ENCODE peak calls at places on chromosomes 12 and 14, in six cellular contexts. I is A549, M is tibial artery, V is astrocyte, L is endothelial cell of umbilical vein, C is thoracic aorta. T is an unnamed sample.
A peak's percentile ranks its signal among the peaks of the same experiment; 100 is the strongest.

GRCh38 chr14:92783813-92784431 is 10.2 kb upstream of the GOLGA5 start:
- DNase-seq in L (peak; percentile 81), C (no peak), M (peak; percentile 25), V (peak; percentile 51), I (peak; percentile 70), T (peak; percentile 68)

GRCh38 chr14:99268776-99269510 is 3.1 kb downstream of the BCL11B start:
- DNase-seq in V (no peak), M (no peak), I (no peak), L (no peak), C (no peak), T (no peak)

GRCh38 chr14:99259327-99259726 is 12.7 kb downstream of the BCL11B start:
- DNase-seq in L (no peak), I (no peak), V (no peak), M (no peak), C (no peak), T (no peak)

GRCh38 chr14:99349721-99350495 is 77.9 kb upstream of the BCL11B start:
- DNase-seq in L (no peak), I (no peak), M (no peak), V (no peak), C (no peak), T (no peak)

GRCh38 chr12:121992059-121992879 is 29.4 kb upstream of the BCL7A start:
- DNase-seq in C (no peak), M (no peak), V (peak; percentile 99), L (peak; percentile 97), I (peak; percentile 91), T (no peak)

GRCh38 chr12:11648514-11649412 is 711 bp upstream of the ETV6 start:
- DNase-seq in L (peak; percentile 89), V (peak; percentile 83), C (peak; percentile 25), I (peak; percentile 87), M (peak; percentile 72), T (peak; percentile 93)

GRCh38 chr14:58626441-58626840 is 11.3 kb upstream of the DACT1 start:
- DNase-seq in I (no peak), L (no peak), V (peak; percentile 58), M (no peak), C (no peak), T (peak; percentile 78)

GRCh38 chr12:59472273-59472672 is 123.6 kb upstream of the SLC16A7 start:
- DNase-seq in I (no peak), M (no peak), L (no peak), V (no peak), C (no peak), T (no peak)

GRCh38 chr12:112430929-112431328 is 12.2 kb downstream of the PTPN11 start:
- DNase-seq in C (no peak), V (no peak), L (no peak), I (no peak), M (no peak), T (no peak)

GRCh38 chr12:8914716-8915526 is 612 bp downstream of the PHC1 start:
- DNase-seq in L (peak; percentile 66), C (no peak), V (peak; percentile 50), M (peak; percentile 41), I (peak; percentile 71), T (peak; percentile 34)

GRCh38 chr12:114777052-114777451 is 93.1 kb upstream of the TBX3 start:
- DNase-seq in I (no peak), M (no peak), C (no peak), V (peak; percentile 71), L (no peak), T (no peak)

GRCh38 chr14:90458536-90458935 is 61.7 kb downstream of the CALM1 start:
- DNase-seq in M (no peak), V (no peak), C (no peak), L (no peak), I (no peak), T (no peak)

GRCh38 chr14:61288720-61289119 is 7.6 kb upstream of the TMEM30B start:
- DNase-seq in I (no peak), C (no peak), V (no peak), M (no peak), L (no peak), T (no peak)

GRCh38 chr14:51596473-51596870 is 55.2 kb upstream of the FRMD6 start:
- DNase-seq in M (no peak), C (no peak), L (no peak), V (no peak), I (no peak), T (no peak)

DNA sequence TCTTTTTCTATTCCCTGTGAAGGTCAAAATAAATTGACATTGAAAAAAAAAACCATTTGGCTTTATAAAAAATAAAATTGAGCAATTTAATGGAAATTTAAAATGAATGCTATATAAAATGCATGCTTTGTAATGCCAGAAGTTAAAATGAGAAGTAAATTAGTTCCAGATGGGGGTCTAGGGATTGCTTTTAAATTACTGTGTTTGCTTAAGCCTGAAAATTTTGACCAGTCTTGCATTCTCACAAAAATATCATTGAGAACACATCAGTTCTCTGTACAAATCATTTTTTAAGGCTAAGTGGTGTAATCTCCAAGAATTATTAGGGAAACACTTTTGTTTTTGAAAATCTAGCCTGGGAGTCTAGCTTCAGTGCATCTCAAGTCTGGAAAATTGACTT is 90.7 kb downstream of the RERG start:
- DNase-seq in V (no peak), L (no peak), C (no peak), M (no peak), I (no peak), T (no peak)
- H3K4me1 ChIP-seq in V (peaks cover 3% of the 10 kb centered on the region), L (no peaks in the 10 kb centered on the region), C (peaks cover 7% of the 10 kb centered on the region), M (peaks cover 13% of the 10 kb centered on the region), I (peaks cover 3% of the 10 kb centered on the region), T (no peaks in the 10 kb centered on the region)

GRCh38 chr12:63420206-63420644 is 248.1 kb downstream of the DPY19L2 start:
- DNase-seq in V (peak; percentile 24), I (peak; percentile 76), L (peak; percentile 80), M (no peak), C (no peak), T (peak; percentile 99)
- TF ChIP-seq CTCF in V (peak; percentile 71), I (peak; percentile 74), L (peak; percentile 58), M (peak; percentile 26), C (peak; percentile 13), T (peak; percentile 90)

GRCh38 chr14:35332517-35333346 is 40.5 kb downstream of the PSMA6 start:
- DNase-seq in L (no peak), V (no peak), I (peak; percentile 58), C (no peak), M (no peak), T (no peak)
- H3K27ac ChIP-seq in L (no peak overlapping the region), V (no peak overlapping the region), I (peak overlapping the region; percentile 97), C (no peak overlapping the region), M (no peak overlapping the region), T (no peak overlapping the region)

GRCh38 chr14:93976477-93977057 is at the start of gene ASB2:
- DNase-seq in C (no peak), V (no peak), M (peak; percentile 41), L (no peak), I (no peak), T (no peak)
- H3K4me1 ChIP-seq in C (peaks cover 19% of the 10 kb centered on the region), V (peaks cover 9% of the 10 kb centered on the region), M (peaks cover 71% of the 10 kb centered on the region), L (no peaks in the 10 kb centered on the region), I (no peaks in the 10 kb centered on the region), T (no peaks in the 10 kb centered on the region)

DNA sequence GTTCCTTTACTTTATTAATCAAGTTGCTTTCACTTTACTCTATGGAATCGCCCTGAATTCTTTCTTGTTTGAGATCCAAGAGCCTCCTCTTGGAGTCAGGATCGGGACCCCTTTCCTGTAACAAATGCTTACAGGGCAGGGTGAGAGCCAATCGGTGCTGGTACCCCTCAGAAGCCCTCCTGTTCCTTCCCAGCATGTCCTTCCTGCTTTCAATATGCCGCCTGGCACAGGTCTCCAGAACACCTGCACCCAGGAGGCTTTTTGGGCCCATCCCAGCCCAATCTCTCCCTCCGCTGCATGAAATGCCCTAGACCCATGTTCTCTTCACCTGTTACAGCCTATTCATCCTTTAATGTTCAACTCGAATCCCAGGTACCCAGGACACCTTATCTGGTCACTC is 122.2 kb downstream of the FOXN3 start:
- DNase-seq in V (no peak), L (no peak), M (no peak), C (no peak), I (no peak), T (no peak)
- TF ChIP-seq CTCF in V (no peak), L (no peak), M (no peak), C (no peak), I (no peak), T (no peak)

GRCh38 chr12:32895688-32896437 is 714 bp downstream of the PKP2 start:
- DNase-seq in M (no peak), L (no peak), I (no peak), V (no peak), C (no peak), T (no peak)
- H3K27ac ChIP-seq in M (no peak overlapping the region), L (no peak overlapping the region), I (peak overlapping the region; percentile 67), V (no peak overlapping the region), C (no peak overlapping the region), T (no peak overlapping the region)

T was measured in A673.